ENCODE peak calls at places on chromosomes 13 and 19, in six cellular contexts. Y, D, Q, K, X and L are unnamed samples.

GRCh38 chr19:11227201-11227886 is 12.1 kb upstream of the ANGPTL8 start:
- DNase-seq in Y (peak; percentile 28), D (no peak), Q (no peak), K (no peak), X (no peak), L (no peak)

GRCh38 chr13:95059306-95059705 is 241.9 kb downstream of the ABCC4 start:
- DNase-seq in Y (no peak), D (no peak), Q (no peak), K (no peak), X (no peak), L (no peak)

GRCh38 chr13:29457299-29457698 is 138.2 kb downstream of the SLC7A1 start:
- DNase-seq in Y (no peak), D (no peak), Q (no peak), K (no peak), X (no peak), L (no peak)

GRCh38 chr13:109166807-109167206 is 537.4 kb downstream of the MYO16 start:
- DNase-seq in Y (no peak), D (no peak), Q (no peak), K (no peak), X (no peak), L (no peak)

GRCh38 chr19:56664511-56664910 is 7.0 kb downstream of the ZNF835 start:
- DNase-seq in Y (no peak), D (no peak), Q (no peak), K (no peak), X (no peak), L (no peak)

GRCh38 chr13:40485611-40486517 is 180.6 kb downstream of the FOXO1 start:
- DNase-seq in Y (no peak), D (no peak), Q (no peak), K (no peak), X (peak; percentile 79), L (peak; percentile 65)

GRCh38 chr13:114017028-114017630 is 43.3 kb upstream of the C13orf46 start:
- DNase-seq in Y (no peak), D (peak; percentile 10), Q (no peak), K (no peak), X (no peak), L (no peak)

GRCh38 chr19:16017138-16017490 is 59.2 kb upstream of the TPM4 start:
- DNase-seq in Y (no peak), D (no peak), Q (no peak), K (no peak), X (no peak), L (no peak)

GRCh38 chr13:114034481-114034891 is 60.6 kb upstream of the C13orf46 start:
- DNase-seq in Y (no peak), D (peak; percentile 46), Q (no peak), K (no peak), X (no peak), L (no peak)

GRCh38 chr19:4866595-4867424 is 657 bp downstream of the PLIN3 start:
- DNase-seq in Y (peak; percentile 69), D (no peak), Q (peak; percentile 69), K (no peak), X (peak; percentile 62), L (peak; percentile 78)

GRCh38 chr13:72648513-72649065 is 78.8 kb downstream of the MZT1 start:
- DNase-seq in Y (no peak), D (no peak), Q (no peak), K (no peak), X (no peak), L (no peak)

GRCh38 chr19:46731007-46731501 is 14.1 kb upstream of the PRKD2 start:
- DNase-seq in Y (no peak), D (peak; percentile 59), Q (peak; percentile 77), K (no peak), X (no peak), L (no peak)

GRCh38 chr19:39796000-39796498 is 17.4 kb downstream of the LEUTX start:
- DNase-seq in Y (no peak), D (no peak), Q (no peak), K (no peak), X (no peak), L (no peak)

GRCh38 chr19:1847684-1848398 is 442 bp downstream of the REXO1 start:
- DNase-seq in Y (peak; percentile 63), D (no peak), Q (peak; percentile 68), K (no peak), X (no peak), L (no peak)

GRCh38 chr19:13172335-13173128 is 22.3 kb downstream of the IER2 start:
- DNase-seq in Y (peak; percentile 92), D (no peak), Q (peak; percentile 89), K (peak; percentile 89), X (peak; percentile 90), L (peak; percentile 84)

GRCh38 chr13:29743229-29743786 is 107.1 kb downstream of the UBL3 start:
- DNase-seq in Y (no peak), D (peak; percentile 43), Q (no peak), K (no peak), X (no peak), L (no peak)

GRCh38 chr19:10230155-10230903 is 802 bp downstream of the S1PR2 start:
- DNase-seq in Y (peak; percentile 67), D (no peak), Q (peak; percentile 76), K (no peak), X (no peak), L (peak; percentile 70)

GRCh38 chr19:4077800-4078683 is 11.3 kb upstream of the ZBTB7A start:
- DNase-seq in Y (peak; percentile 81), D (no peak), Q (peak; percentile 88), K (no peak), X (peak; percentile 70), L (peak; percentile 84)

GRCh38 chr13:21583496-21583895 is 20.5 kb downstream of the MICU2 start:
- DNase-seq in Y (no peak), D (no peak), Q (no peak), K (no peak), X (no peak), L (no peak)

GRCh38 chr19:56393119-56394012 is at the start of gene ZNF582:
- DNase-seq in Y (peak; percentile 94), D (peak; percentile 91), Q (peak; percentile 97), K (peak; percentile 84), X (peak; percentile 94), L (peak; percentile 89)

GRCh38 chr19:33603377-33603776 is 18.4 kb upstream of the CHST8 start:
- DNase-seq in Y (no peak), D (no peak), Q (no peak), K (no peak), X (no peak), L (no peak)

GRCh38 chr19:23393121-23393520 is 2.1 kb downstream of the ZNF91 start:
- DNase-seq in Y (no peak), D (no peak), Q (no peak), K (no peak), X (no peak), L (no peak)

DNA sequence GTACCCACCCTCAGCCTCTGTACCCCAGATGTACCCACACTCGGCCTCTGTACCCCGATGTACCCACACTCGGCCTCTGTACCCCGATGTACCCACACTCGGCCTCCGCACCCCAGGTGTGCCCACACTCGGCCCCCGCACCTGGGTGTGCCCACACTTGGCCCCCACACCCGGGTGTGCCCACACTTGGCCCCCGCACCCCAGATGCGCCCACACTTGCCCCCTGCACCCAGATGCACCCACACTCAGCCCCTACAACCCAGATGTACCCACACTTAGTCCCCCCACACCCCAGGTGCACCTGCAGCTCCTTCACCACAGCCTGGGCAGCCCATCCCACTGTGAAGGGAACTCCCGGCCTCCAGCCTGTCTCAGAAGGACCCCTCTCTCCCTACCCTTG is 69.7 kb downstream of the PEX11G start:
- DNase-seq in Y (no peak), D (no peak), Q (no peak), K (no peak), X (no peak), L (no peak)
- H3K4me3 ChIP-seq in Y (no peak overlapping the region), D (no peak overlapping the region), Q (no peak overlapping the region), K (no peak overlapping the region), X (no peak overlapping the region), L (no peak overlapping the region)

GRCh38 chr13:83214452-83214851 is 667.8 kb downstream of the SLITRK1 start:
- DNase-seq in Y (no peak), D (no peak), Q (no peak), K (no peak), X (no peak), L (no peak)

GRCh38 chr13:83216521-83217245 is 665.6 kb downstream of the SLITRK1 start:
- DNase-seq in Y (no peak), D (peak; percentile 30), Q (no peak), K (no peak), X (no peak), L (no peak)

GRCh38 chr13:83215627-83216026 is 666.6 kb downstream of the SLITRK1 start:
- DNase-seq in Y (no peak), D (peak; percentile 42), Q (no peak), K (no peak), X (no peak), L (no peak)

GRCh38 chr13:83211301-83211700 is 671.0 kb downstream of the SLITRK1 start:
- DNase-seq in Y (no peak), D (no peak), Q (no peak), K (no peak), X (no peak), L (no peak)
- H3K9me3 ChIP-seq in Y (no peaks in the 10 kb centered on the region), D (peaks cover 7% of the 10 kb centered on the region), Q (no peaks in the 10 kb centered on the region), K (peaks cover 23% of the 10 kb centered on the region), X (no peaks in the 10 kb centered on the region), L (peaks cover 15% of the 10 kb centered on the region)

GRCh38 chr19:44990966-44991365 is 10.3 kb upstream of the RELB start:
- DNase-seq in Y (no peak), D (no peak), Q (no peak), K (no peak), X (no peak), L (peak; percentile 63)

GRCh38 chr19:44992336-44993163 is 8.7 kb upstream of the RELB start:
- DNase-seq in Y (no peak), D (no peak), Q (no peak), K (no peak), X (no peak), L (no peak)

GRCh38 chr19:44988896-44989563 is 12.2 kb upstream of the RELB start:
- DNase-seq in Y (peak; percentile 75), D (peak; percentile 8), Q (peak; percentile 82), K (no peak), X (peak; percentile 65), L (peak; percentile 88)

GRCh38 chr19:44993526-44993925 is 7.7 kb upstream of the RELB start:
- DNase-seq in Y (no peak), D (no peak), Q (no peak), K (no peak), X (no peak), L (no peak)

DNA sequence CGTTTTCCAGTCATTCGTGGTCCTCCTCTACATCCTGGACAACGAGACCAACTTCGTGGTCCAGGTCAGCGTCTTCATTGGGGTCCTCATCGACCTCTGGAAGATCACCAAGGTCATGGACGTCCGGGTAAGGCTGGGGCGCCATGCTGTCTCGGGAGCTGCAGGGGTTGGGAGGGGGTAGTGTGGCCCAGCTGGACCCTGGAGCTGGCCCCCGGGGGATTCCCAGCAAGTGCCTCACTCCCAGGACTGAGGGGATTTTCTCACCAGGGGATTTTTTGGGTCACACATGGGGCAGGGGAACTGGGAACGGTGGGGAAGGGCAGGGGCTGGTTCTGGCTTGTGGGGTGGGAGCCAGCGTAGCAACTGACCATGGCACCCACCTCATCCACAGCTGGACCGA is 10.8 kb upstream of the RELB start:
- DNase-seq in Y (no peak), D (no peak), Q (no peak), K (no peak), X (no peak), L (no peak)
- H3K27ac ChIP-seq in Y (no peak overlapping the region), D (no peak overlapping the region), Q (no peak overlapping the region), K (no peak overlapping the region), X (no peak overlapping the region), L (peak overlapping the region; percentile 25)

DNA sequence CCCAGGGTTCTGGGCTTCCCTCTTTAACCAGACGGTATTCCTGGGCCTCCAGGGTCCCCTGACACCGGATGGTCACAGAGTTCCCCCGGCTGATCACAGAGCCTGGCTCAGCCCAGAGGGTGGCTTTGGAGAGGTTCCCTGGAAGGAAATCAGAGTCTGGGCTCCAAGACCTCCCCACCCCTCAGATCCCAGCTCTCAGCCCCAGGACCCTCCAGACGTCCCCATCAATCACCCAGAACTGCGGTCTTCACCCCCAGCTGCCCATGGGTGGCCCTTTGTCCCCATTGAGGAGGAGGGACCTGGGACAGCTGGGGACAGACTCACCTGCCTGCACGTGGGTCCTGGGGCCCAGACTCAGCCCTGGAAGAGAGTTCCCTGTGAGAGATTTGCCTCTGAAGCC is 955 bp downstream of the LILRA5 start:
- DNase-seq in Y (no peak), D (no peak), Q (no peak), K (no peak), X (no peak), L (no peak)
- H3K4me3 ChIP-seq in Y (no peak overlapping the region), D (no peak overlapping the region), Q (no peak overlapping the region), K (no peak overlapping the region), X (no peak overlapping the region), L (no peak overlapping the region)